ENCODE peak calls at places on chromosomes 2 and 18, in nine cellular contexts. One of them, this sample, is unnamed.

GRCh38 chr2:158099716-158100115 is 2.0 kb upstream of the UPP2 start:
- DNase-seq in CD8-positive, alpha-beta T cell: no peak
- DNase-seq in spleen: no peak
- DNase-seq in pancreas: no peak
- DNase-seq in upper lobe of right lung: no peak
- DNase-seq in heart right ventricle: no peak
- DNase-seq in mucosa of descending colon: no peak
- DNase-seq in psoas muscle: no peak
- DNase-seq in lower lobe of right lung: no peak
- DNase-seq in this sample: no peak

GRCh38 chr2:20203072-20203471 is 21.9 kb downstream of the SDC1 start:
- DNase-seq in heart right ventricle: no peak
- DNase-seq in upper lobe of right lung: no peak
- DNase-seq in lower lobe of right lung: no peak
- DNase-seq in psoas muscle: no peak
- DNase-seq in mucosa of descending colon: no peak
- DNase-seq in CD8-positive, alpha-beta T cell: no peak
- DNase-seq in spleen: no peak
- DNase-seq in pancreas: no peak
- DNase-seq in this sample: no peak

GRCh38 chr2:228180126-228181097 is 1.1 kb downstream of the SPHKAP start:
- DNase-seq in lower lobe of right lung: no peak
- DNase-seq in spleen: no peak
- DNase-seq in pancreas: no peak
- DNase-seq in upper lobe of right lung: no peak
- DNase-seq in CD8-positive, alpha-beta T cell: no peak
- DNase-seq in mucosa of descending colon: no peak
- DNase-seq in psoas muscle: no peak
- DNase-seq in heart right ventricle: peak; percentile 39
- DNase-seq in this sample: no peak

GRCh38 chr2:187819624-187820023 is 265.4 kb upstream of the TFPI start:
- DNase-seq in psoas muscle: no peak
- DNase-seq in heart right ventricle: no peak
- DNase-seq in pancreas: no peak
- DNase-seq in upper lobe of right lung: no peak
- DNase-seq in CD8-positive, alpha-beta T cell: no peak
- DNase-seq in mucosa of descending colon: no peak
- DNase-seq in spleen: no peak
- DNase-seq in lower lobe of right lung: no peak
- DNase-seq in this sample: no peak

GRCh38 chr2:127153691-127154158 is 46.8 kb upstream of the BIN1 start:
- DNase-seq in mucosa of descending colon: no peak
- DNase-seq in heart right ventricle: no peak
- DNase-seq in psoas muscle: peak; percentile 68
- DNase-seq in CD8-positive, alpha-beta T cell: no peak
- DNase-seq in upper lobe of right lung: no peak
- DNase-seq in spleen: no peak
- DNase-seq in pancreas: no peak
- DNase-seq in lower lobe of right lung: no peak
- DNase-seq in this sample: no peak

GRCh38 chr2:177392373-177393246 is at the start of gene AGPS:
- DNase-seq in psoas muscle: peak; percentile 86
- DNase-seq in lower lobe of right lung: peak; percentile 92
- DNase-seq in upper lobe of right lung: peak; percentile 93
- DNase-seq in spleen: peak; percentile 96
- DNase-seq in CD8-positive, alpha-beta T cell: peak; percentile 70
- DNase-seq in heart right ventricle: peak; percentile 84
- DNase-seq in pancreas: peak; percentile 82
- DNase-seq in mucosa of descending colon: peak; percentile 89
- DNase-seq in this sample: peak; percentile 22

GRCh38 chr2:122805346-122805745 is 1049.9 kb downstream of the TSN start:
- DNase-seq in CD8-positive, alpha-beta T cell: no peak
- DNase-seq in heart right ventricle: no peak
- DNase-seq in lower lobe of right lung: no peak
- DNase-seq in spleen: no peak
- DNase-seq in upper lobe of right lung: no peak
- DNase-seq in pancreas: no peak
- DNase-seq in mucosa of descending colon: no peak
- DNase-seq in psoas muscle: no peak
- DNase-seq in this sample: no peak

GRCh38 chr2:46842876-46843275 is 72.7 kb downstream of the MCFD2 start:
- DNase-seq in spleen: no peak
- DNase-seq in upper lobe of right lung: peak; percentile 18
- DNase-seq in pancreas: no peak
- DNase-seq in CD8-positive, alpha-beta T cell: no peak
- DNase-seq in heart right ventricle: no peak
- DNase-seq in lower lobe of right lung: no peak
- DNase-seq in psoas muscle: no peak
- DNase-seq in mucosa of descending colon: no peak
- DNase-seq in this sample: no peak

GRCh38 chr2:101160454-101160853 is 9.3 kb upstream of the TBC1D8 start:
- DNase-seq in pancreas: no peak
- DNase-seq in upper lobe of right lung: no peak
- DNase-seq in lower lobe of right lung: no peak
- DNase-seq in spleen: no peak
- DNase-seq in mucosa of descending colon: no peak
- DNase-seq in CD8-positive, alpha-beta T cell: no peak
- DNase-seq in psoas muscle: no peak
- DNase-seq in heart right ventricle: no peak
- DNase-seq in this sample: no peak

GRCh38 chr18:25189391-25190185 is 162.4 kb downstream of the ZNF521 start:
- DNase-seq in mucosa of descending colon: no peak
- DNase-seq in lower lobe of right lung: no peak
- DNase-seq in upper lobe of right lung: no peak
- DNase-seq in CD8-positive, alpha-beta T cell: no peak
- DNase-seq in pancreas: no peak
- DNase-seq in psoas muscle: no peak
- DNase-seq in spleen: no peak
- DNase-seq in heart right ventricle: no peak
- DNase-seq in this sample: no peak

GRCh38 chr18:3233433-3234168 is 13.8 kb upstream of the MYOM1 start:
- DNase-seq in upper lobe of right lung: no peak
- DNase-seq in mucosa of descending colon: no peak
- DNase-seq in pancreas: no peak
- DNase-seq in heart right ventricle: no peak
- DNase-seq in lower lobe of right lung: no peak
- DNase-seq in spleen: no peak
- DNase-seq in CD8-positive, alpha-beta T cell: no peak
- DNase-seq in psoas muscle: no peak
- DNase-seq in this sample: no peak

GRCh38 chr2:9617749-9618148 is 13.0 kb downstream of the YWHAQ start:
- DNase-seq in lower lobe of right lung: no peak
- DNase-seq in heart right ventricle: no peak
- DNase-seq in mucosa of descending colon: no peak
- DNase-seq in spleen: no peak
- DNase-seq in pancreas: no peak
- DNase-seq in upper lobe of right lung: no peak
- DNase-seq in psoas muscle: no peak
- DNase-seq in CD8-positive, alpha-beta T cell: no peak
- DNase-seq in this sample: no peak

GRCh38 chr2:217964658-217965161 is 38.1 kb downstream of the TNS1 start:
- DNase-seq in heart right ventricle: no peak
- DNase-seq in pancreas: no peak
- DNase-seq in mucosa of descending colon: no peak
- DNase-seq in lower lobe of right lung: peak; percentile 43
- DNase-seq in spleen: peak; percentile 68
- DNase-seq in CD8-positive, alpha-beta T cell: no peak
- DNase-seq in upper lobe of right lung: peak; percentile 53
- DNase-seq in psoas muscle: no peak
- DNase-seq in this sample: no peak

GRCh38 chr2:38691994-38692393 is 26.1 kb downstream of the GALM start:
- DNase-seq in spleen: no peak
- DNase-seq in lower lobe of right lung: no peak
- DNase-seq in heart right ventricle: no peak
- DNase-seq in upper lobe of right lung: no peak
- DNase-seq in CD8-positive, alpha-beta T cell: no peak
- DNase-seq in pancreas: no peak
- DNase-seq in mucosa of descending colon: no peak
- DNase-seq in psoas muscle: no peak
- DNase-seq in this sample: no peak
- H3K4me3 ChIP-seq in spleen: no peak overlapping the region
- H3K4me3 ChIP-seq in lower lobe of right lung: no peak overlapping the region
- H3K4me3 ChIP-seq in heart right ventricle: no peak overlapping the region
- H3K4me3 ChIP-seq in upper lobe of right lung: no peak overlapping the region
- H3K4me3 ChIP-seq in CD8-positive, alpha-beta T cell: no peak overlapping the region
- H3K4me3 ChIP-seq in pancreas: no peak overlapping the region
- H3K4me3 ChIP-seq in mucosa of descending colon: no peak overlapping the region
- H3K4me3 ChIP-seq in psoas muscle: no peak overlapping the region
- H3K4me3 ChIP-seq in this sample: no peak overlapping the region

GRCh38 chr18:63260075-63260754 is 59.4 kb downstream of the BCL2 start:
- DNase-seq in heart right ventricle: no peak
- DNase-seq in pancreas: no peak
- DNase-seq in upper lobe of right lung: no peak
- DNase-seq in spleen: no peak
- DNase-seq in mucosa of descending colon: no peak
- DNase-seq in lower lobe of right lung: no peak
- DNase-seq in CD8-positive, alpha-beta T cell: no peak
- DNase-seq in psoas muscle: no peak
- DNase-seq in this sample: no peak

GRCh38 chr18:63257453-63257852 is 62.1 kb downstream of the BCL2 start:
- DNase-seq in lower lobe of right lung: no peak
- DNase-seq in CD8-positive, alpha-beta T cell: no peak
- DNase-seq in heart right ventricle: no peak
- DNase-seq in psoas muscle: no peak
- DNase-seq in mucosa of descending colon: no peak
- DNase-seq in pancreas: no peak
- DNase-seq in upper lobe of right lung: no peak
- DNase-seq in spleen: no peak
- DNase-seq in this sample: no peak

GRCh38 chr18:63261029-63261428 is 58.5 kb downstream of the BCL2 start:
- DNase-seq in psoas muscle: no peak
- DNase-seq in mucosa of descending colon: no peak
- DNase-seq in heart right ventricle: no peak
- DNase-seq in lower lobe of right lung: no peak
- DNase-seq in spleen: no peak
- DNase-seq in pancreas: no peak
- DNase-seq in upper lobe of right lung: no peak
- DNase-seq in CD8-positive, alpha-beta T cell: no peak
- DNase-seq in this sample: no peak

GRCh38 chr18:63258749-63259580 is 60.6 kb downstream of the BCL2 start:
- DNase-seq in upper lobe of right lung: no peak
- DNase-seq in mucosa of descending colon: no peak
- DNase-seq in heart right ventricle: no peak
- DNase-seq in lower lobe of right lung: no peak
- DNase-seq in pancreas: no peak
- DNase-seq in CD8-positive, alpha-beta T cell: peak; percentile 9
- DNase-seq in psoas muscle: no peak
- DNase-seq in spleen: no peak
- DNase-seq in this sample: no peak

DNA sequence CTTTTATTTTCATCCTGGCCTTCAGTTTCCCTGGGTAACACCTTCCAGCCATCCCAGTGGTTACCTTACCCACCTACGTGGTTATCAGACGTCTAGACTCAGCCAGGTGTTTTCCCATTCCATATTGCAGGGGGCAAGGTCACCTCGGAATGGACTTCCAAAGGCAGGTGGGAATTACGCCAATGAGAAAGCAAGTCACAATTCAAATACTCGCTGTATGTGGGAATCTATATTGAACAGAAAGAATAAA is 60.1 kb downstream of the BCL2 start:
- DNase-seq in spleen: no peak
- DNase-seq in lower lobe of right lung: no peak
- DNase-seq in psoas muscle: no peak
- DNase-seq in CD8-positive, alpha-beta T cell: no peak
- DNase-seq in mucosa of descending colon: no peak
- DNase-seq in pancreas: no peak
- DNase-seq in heart right ventricle: no peak
- DNase-seq in upper lobe of right lung: no peak
- DNase-seq in this sample: no peak
- TF ChIP-seq CTCF in spleen: no peak
- TF ChIP-seq CTCF in lower lobe of right lung: no peak
- TF ChIP-seq CTCF in psoas muscle: no peak
- TF ChIP-seq CTCF in CD8-positive, alpha-beta T cell: no peak
- TF ChIP-seq CTCF in mucosa of descending colon: no peak
- TF ChIP-seq CTCF in pancreas: no peak
- TF ChIP-seq CTCF in heart right ventricle: no peak
- TF ChIP-seq CTCF in upper lobe of right lung: no peak
- TF ChIP-seq CTCF in this sample: no peak

GRCh38 chr2:28363676-28364075 is 29.0 kb upstream of the FOSL2 start:
- DNase-seq in psoas muscle: no peak
- DNase-seq in upper lobe of right lung: no peak
- DNase-seq in mucosa of descending colon: no peak
- DNase-seq in pancreas: no peak
- DNase-seq in lower lobe of right lung: no peak
- DNase-seq in CD8-positive, alpha-beta T cell: no peak
- DNase-seq in heart right ventricle: no peak
- DNase-seq in spleen: peak; percentile 52
- DNase-seq in this sample: no peak
- H3K4me1 ChIP-seq in psoas muscle: peaks cover 18% of the 10 kb centered on the region
- H3K4me1 ChIP-seq in upper lobe of right lung: peaks cover 40% of the 10 kb centered on the region
- H3K4me1 ChIP-seq in mucosa of descending colon: peaks cover 42% of the 10 kb centered on the region
- H3K4me1 ChIP-seq in pancreas: no peaks in the 10 kb centered on the region
- H3K4me1 ChIP-seq in lower lobe of right lung: peaks cover 47% of the 10 kb centered on the region
- H3K4me1 ChIP-seq in CD8-positive, alpha-beta T cell: peaks cover 70% of the 10 kb centered on the region
- H3K4me1 ChIP-seq in heart right ventricle: peaks cover 21% of the 10 kb centered on the region
- H3K4me1 ChIP-seq in spleen: peaks cover 53% of the 10 kb centered on the region
- H3K4me1 ChIP-seq in this sample: no peaks in the 10 kb centered on the region

GRCh38 chr2:216880509-216881184 is 20.8 kb upstream of the TNP1 start:
- DNase-seq in upper lobe of right lung: no peak
- DNase-seq in mucosa of descending colon: peak; percentile 25
- DNase-seq in lower lobe of right lung: no peak
- DNase-seq in spleen: no peak
- DNase-seq in pancreas: no peak
- DNase-seq in psoas muscle: peak; percentile 72
- DNase-seq in heart right ventricle: no peak
- DNase-seq in CD8-positive, alpha-beta T cell: no peak
- DNase-seq in this sample: no peak

GRCh38 chr2:216882876-216883275 is 23.0 kb upstream of the TNP1 start:
- DNase-seq in heart right ventricle: no peak
- DNase-seq in upper lobe of right lung: no peak
- DNase-seq in spleen: no peak
- DNase-seq in psoas muscle: no peak
- DNase-seq in mucosa of descending colon: no peak
- DNase-seq in pancreas: no peak
- DNase-seq in CD8-positive, alpha-beta T cell: no peak
- DNase-seq in lower lobe of right lung: no peak
- DNase-seq in this sample: no peak

GRCh38 chr2:216879727-216880508 is 20.1 kb upstream of the TNP1 start:
- DNase-seq in CD8-positive, alpha-beta T cell: no peak
- DNase-seq in upper lobe of right lung: no peak
- DNase-seq in spleen: no peak
- DNase-seq in heart right ventricle: no peak
- DNase-seq in mucosa of descending colon: no peak
- DNase-seq in psoas muscle: no peak
- DNase-seq in pancreas: no peak
- DNase-seq in lower lobe of right lung: no peak
- DNase-seq in this sample: no peak

GRCh38 chr2:216884347-216884746 is 24.5 kb upstream of the TNP1 start:
- DNase-seq in psoas muscle: peak; percentile 63
- DNase-seq in CD8-positive, alpha-beta T cell: no peak
- DNase-seq in heart right ventricle: no peak
- DNase-seq in upper lobe of right lung: no peak
- DNase-seq in mucosa of descending colon: no peak
- DNase-seq in lower lobe of right lung: no peak
- DNase-seq in pancreas: no peak
- DNase-seq in spleen: no peak
- DNase-seq in this sample: no peak

GRCh38 chr2:216881411-216881810 is 21.5 kb upstream of the TNP1 start:
- DNase-seq in pancreas: no peak
- DNase-seq in lower lobe of right lung: no peak
- DNase-seq in upper lobe of right lung: no peak
- DNase-seq in spleen: no peak
- DNase-seq in mucosa of descending colon: no peak
- DNase-seq in CD8-positive, alpha-beta T cell: no peak
- DNase-seq in psoas muscle: peak; percentile 41
- DNase-seq in heart right ventricle: no peak
- DNase-seq in this sample: no peak
- H3K4me3 ChIP-seq in pancreas: no peak overlapping the region
- H3K4me3 ChIP-seq in lower lobe of right lung: no peak overlapping the region
- H3K4me3 ChIP-seq in upper lobe of right lung: no peak overlapping the region
- H3K4me3 ChIP-seq in spleen: no peak overlapping the region
- H3K4me3 ChIP-seq in mucosa of descending colon: no peak overlapping the region
- H3K4me3 ChIP-seq in CD8-positive, alpha-beta T cell: no peak overlapping the region
- H3K4me3 ChIP-seq in psoas muscle: no peak overlapping the region
- H3K4me3 ChIP-seq in heart right ventricle: no peak overlapping the region
- H3K4me3 ChIP-seq in this sample: no peak overlapping the region

This sample was measured in prostate gland.